ENCODE peak calls at places on chromosomes 16 and 17, in nine cellular contexts. C is psoas muscle; J is CD4-positive, alpha-beta T cell; X is dorsolateral prefrontal cortex; B is CD4-positive, CD25-positive, alpha-beta regulatory T cell; T is lung; F is GM06990; Y is AG04450; I is CD8-positive, alpha-beta T cell. G is an unnamed sample. For H3K27me3, the result is how much of the 10 kb centered on the place peaks cover.

GRCh38 chr17:79400989-79401703 is 209.7 kb downstream of the RBFOX3 start:
- DNase-seq in I (peak), J (peak), X (peak), B (peak), C (peak), F (peak), Y (peak), T (peak), G (peak)

GRCh38 chr17:76148015-76148326 is 6.9 kb upstream of the FOXJ1 start:
- DNase-seq in T (no peak), F (no peak), C (no peak), X (no peak), Y (no peak), I (no peak), J (no peak), B (no peak), G (no peak)

GRCh38 chr17:49638818-49639217 is 39.1 kb downstream of the SPOP start:
- DNase-seq in T (no peak), J (no peak), Y (no peak), C (no peak), X (no peak), F (no peak), I (no peak), B (no peak), G (no peak)

GRCh38 chr17:74354123-74354522 is 7.5 kb downstream of the BTBD17 start:
- DNase-seq in C (no peak), F (peak), X (no peak), I (peak), B (peak), T (no peak), Y (no peak), J (peak), G (peak)

GRCh38 chr17:68184816-68185436 is 62.9 kb upstream of the AMZ2 start:
- DNase-seq in X (no peak), Y (no peak), T (no peak), F (no peak), C (no peak), B (peak), I (peak), J (peak), G (peak)

GRCh38 chr17:50198026-50198669 is 3.3 kb downstream of the COL1A1 start:
- DNase-seq in I (peak), F (no peak), X (peak), T (peak), B (peak), C (peak), J (peak), Y (no peak), G (peak)

GRCh38 chr17:79543566-79543965 is 67.3 kb downstream of the RBFOX3 start:
- DNase-seq in B (no peak), T (no peak), C (peak), I (no peak), Y (no peak), J (no peak), F (no peak), X (no peak), G (no peak)

GRCh38 chr17:13420294-13421277 is 181.1 kb downstream of the HS3ST3A1 start:
- DNase-seq in I (no peak), B (no peak), C (no peak), T (no peak), X (no peak), Y (peak), J (no peak), F (no peak), G (no peak)

GRCh38 chr16:2597560-2597902 is 59.7 kb downstream of the PDPK1 start:
- DNase-seq in J (no peak), F (no peak), I (no peak), Y (no peak), C (peak), X (no peak), T (no peak), B (no peak), G (peak)

GRCh38 chr17:57612202-57613071 is 132.7 kb downstream of the CCDC182 start:
- DNase-seq in B (peak), Y (no peak), X (no peak), J (no peak), I (no peak), F (no peak), T (no peak), C (peak), G (peak)

GRCh38 chr17:58694302-58694701 is 1.9 kb downstream of the RAD51C start:
- DNase-seq in B (no peak), C (no peak), I (no peak), T (no peak), Y (no peak), J (no peak), X (no peak), F (no peak), G (no peak)

GRCh38 chr16:20822451-20823128 is 16.3 kb downstream of the REXO5 start:
- DNase-seq in F (no peak), X (no peak), J (no peak), C (no peak), Y (no peak), T (no peak), I (no peak), B (no peak), G (no peak)

GRCh38 chr17:10135539-10136257 is 62.7 kb downstream of the GAS7 start:
- DNase-seq in C (peak), X (no peak), T (peak), Y (no peak), J (no peak), I (no peak), B (no peak), F (no peak), G (no peak)

GRCh38 chr16:58026139-58026704 is 668 bp downstream of the MMP15 start:
- DNase-seq in F (peak), T (peak), J (no peak), I (no peak), X (no peak), C (peak), Y (no peak), B (no peak), G (peak)

GRCh38 chr17:59361386-59361785 is 29.9 kb downstream of the YPEL2 start:
- DNase-seq in F (no peak), Y (no peak), I (no peak), X (no peak), J (no peak), T (no peak), C (no peak), B (no peak), G (no peak)

GRCh38 chr16:81885976-81886586 is 107.0 kb downstream of the PLCG2 start:
- DNase-seq in Y (no peak), F (no peak), C (no peak), B (no peak), X (no peak), T (no peak), I (no peak), J (no peak), G (peak)

GRCh38 chr17:81154961-81155360 is 10.3 kb upstream of the PVALEF start:
- DNase-seq in X (no peak), J (no peak), I (no peak), F (no peak), B (no peak), C (peak), T (no peak), Y (no peak), G (no peak)

DNA sequence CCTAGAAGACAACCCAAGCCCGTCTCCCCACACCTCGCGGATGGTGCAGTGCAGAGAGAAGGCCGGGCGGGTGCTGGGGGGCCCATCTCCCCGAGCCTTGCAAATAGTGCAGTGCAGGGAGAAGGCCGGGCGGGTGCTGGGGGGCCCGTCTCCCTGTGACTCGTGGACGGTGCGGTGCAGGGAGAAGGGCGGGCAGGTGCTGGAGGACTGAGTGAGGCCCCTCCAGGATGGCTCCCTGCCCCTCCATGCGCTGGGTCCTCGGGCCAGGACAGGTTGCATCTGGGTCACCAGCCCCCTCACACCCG is 40.0 kb upstream of the ACSF3 start:
- DNase-seq in B (no peak), Y (no peak), I (no peak), J (no peak), T (no peak), X (no peak), C (no peak), F (no peak), G (no peak)
- H3K27me3 ChIP-seq in B (under half), Y (under half), I (under half), J (under half), T (under half), X (under half), C (half or more), F (under half), G (under half)

GRCh38 chr17:8312726-8313600 is 2.9 kb downstream of the ARHGEF15 start:
- DNase-seq in B (no peak), J (no peak), F (no peak), Y (no peak), C (no peak), T (no peak), X (no peak), I (no peak), G (peak)
- H3K27me3 ChIP-seq in B (under half), J (under half), F (under half), Y (half or more), C (under half), T (under half), X (under half), I (under half), G (under half)

DNA sequence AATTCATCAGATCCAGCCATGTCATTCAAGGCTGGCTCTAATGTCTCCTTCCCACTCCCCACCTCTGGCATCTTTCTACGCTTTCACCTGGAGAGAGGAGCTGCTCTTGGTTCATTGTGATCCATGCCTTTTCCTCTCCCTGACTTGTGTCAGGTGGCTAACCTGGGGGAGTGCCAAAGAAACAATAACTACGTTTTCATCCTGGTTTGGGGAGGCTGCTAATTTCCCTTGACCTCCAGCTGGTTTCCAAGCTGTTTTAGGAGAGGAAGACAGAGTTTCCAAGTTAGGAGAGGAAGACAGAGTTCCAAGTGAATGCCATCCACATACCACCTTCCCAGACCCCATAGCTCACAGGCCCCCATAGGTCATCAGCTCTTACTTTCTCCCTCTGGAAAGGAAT is 40.0 kb upstream of the HLF start:
- DNase-seq in T (no peak), J (no peak), I (no peak), C (no peak), X (no peak), F (no peak), B (no peak), Y (no peak), G (no peak)
- H3K27me3 ChIP-seq in T (under half), J (under half), I (under half), C (under half), X (under half), F (under half), B (under half), Y (under half), G (under half)

DNA sequence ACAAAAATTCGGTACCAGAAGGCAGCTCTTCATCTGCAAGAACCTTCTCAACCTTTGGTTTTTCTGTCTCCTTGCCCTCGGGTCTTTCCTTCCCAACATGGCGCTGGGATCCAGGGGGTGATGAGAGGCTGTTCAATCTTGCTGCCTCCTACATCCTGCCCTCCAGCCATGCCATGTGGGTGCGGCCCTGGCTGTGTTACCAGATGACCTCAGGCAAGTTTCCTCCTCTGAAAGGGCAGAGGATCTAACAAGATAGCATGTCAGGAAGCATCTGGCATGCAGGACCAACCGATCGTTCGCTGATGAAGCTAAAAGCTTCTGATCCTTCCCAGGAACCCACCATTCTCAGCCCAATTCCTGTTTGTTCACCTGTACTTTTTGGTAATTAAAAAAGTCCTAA is 36.8 kb upstream of the BCAR1 start:
- DNase-seq in B (no peak), C (no peak), I (no peak), F (no peak), Y (no peak), J (no peak), X (no peak), T (no peak), G (no peak)
- H3K27me3 ChIP-seq in B (under half), C (under half), I (under half), F (under half), Y (under half), J (under half), X (under half), T (under half), G (under half)

GRCh38 chr17:38564869-38565268 is 40.9 kb downstream of the SRCIN1 start:
- DNase-seq in Y (no peak), X (no peak), F (no peak), I (no peak), T (no peak), J (no peak), B (no peak), C (no peak), G (no peak)
- H3K27me3 ChIP-seq in Y (half or more), X (under half), F (under half), I (half or more), T (under half), J (half or more), B (under half), C (half or more), G (half or more)

GRCh38 chr16:88967800-88968588 is 9.0 kb downstream of the CBFA2T3 start:
- DNase-seq in X (no peak), B (no peak), F (peak), I (peak), Y (no peak), C (peak), T (no peak), J (no peak), G (no peak)
- H3K27me3 ChIP-seq in X (under half), B (under half), F (under half), I (under half), Y (under half), C (half or more), T (under half), J (under half), G (under half)

DNA sequence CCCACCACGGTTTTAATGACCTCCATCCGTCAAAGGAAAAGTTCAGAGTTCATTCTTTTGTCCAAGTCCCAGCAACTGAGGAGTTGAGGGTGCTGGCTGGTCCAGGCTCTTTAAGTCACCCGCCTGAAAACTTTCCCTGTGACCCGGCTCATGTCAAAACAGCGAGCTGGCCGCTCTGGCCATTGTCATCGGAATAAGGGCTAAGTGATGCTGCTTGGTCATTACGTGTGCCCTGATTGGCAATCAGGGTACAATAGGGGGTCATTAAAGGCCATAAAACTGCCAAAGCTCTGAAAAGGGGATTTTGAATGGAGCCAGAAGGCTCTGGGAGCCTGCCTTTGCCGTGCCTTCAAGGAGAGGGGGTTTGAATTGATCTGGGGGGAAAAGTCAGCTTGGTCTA is 88.5 kb upstream of the IRX3 start:
- DNase-seq in X (no peak), B (no peak), J (no peak), I (no peak), F (no peak), Y (no peak), T (no peak), C (no peak), G (no peak)
- H3K27me3 ChIP-seq in X (under half), B (under half), J (under half), I (under half), F (under half), Y (under half), T (under half), C (under half), G (under half)

GRCh38 chr16:86568677-86569623 is 2.3 kb downstream of the FOXC2 start:
- DNase-seq in J (no peak), Y (no peak), X (no peak), T (no peak), I (no peak), F (no peak), C (no peak), B (no peak), G (no peak)
- H3K27me3 ChIP-seq in J (half or more), Y (under half), X (half or more), T (under half), I (under half), F (under half), C (half or more), B (under half), G (half or more)

GRCh38 chr16:68642047-68642435 is 3.1 kb upstream of the CDH3 start:
- DNase-seq in Y (no peak), C (no peak), T (no peak), B (no peak), X (no peak), I (no peak), F (no peak), J (no peak), G (no peak)

GRCh38 chr16:68643227-68643626 is 1.9 kb upstream of the CDH3 start:
- DNase-seq in J (no peak), Y (no peak), I (no peak), C (no peak), B (no peak), X (no peak), F (no peak), T (no peak), G (peak)

GRCh38 chr16:68640972-68641371 is 4.1 kb upstream of the CDH3 start:
- DNase-seq in F (no peak), B (no peak), T (no peak), C (no peak), I (no peak), J (no peak), X (no peak), Y (no peak), G (peak)

GRCh38 chr16:68643847-68644246 is 1.3 kb upstream of the CDH3 start:
- DNase-seq in Y (no peak), J (no peak), I (no peak), F (no peak), X (no peak), B (no peak), C (no peak), T (no peak), G (peak)

DNA sequence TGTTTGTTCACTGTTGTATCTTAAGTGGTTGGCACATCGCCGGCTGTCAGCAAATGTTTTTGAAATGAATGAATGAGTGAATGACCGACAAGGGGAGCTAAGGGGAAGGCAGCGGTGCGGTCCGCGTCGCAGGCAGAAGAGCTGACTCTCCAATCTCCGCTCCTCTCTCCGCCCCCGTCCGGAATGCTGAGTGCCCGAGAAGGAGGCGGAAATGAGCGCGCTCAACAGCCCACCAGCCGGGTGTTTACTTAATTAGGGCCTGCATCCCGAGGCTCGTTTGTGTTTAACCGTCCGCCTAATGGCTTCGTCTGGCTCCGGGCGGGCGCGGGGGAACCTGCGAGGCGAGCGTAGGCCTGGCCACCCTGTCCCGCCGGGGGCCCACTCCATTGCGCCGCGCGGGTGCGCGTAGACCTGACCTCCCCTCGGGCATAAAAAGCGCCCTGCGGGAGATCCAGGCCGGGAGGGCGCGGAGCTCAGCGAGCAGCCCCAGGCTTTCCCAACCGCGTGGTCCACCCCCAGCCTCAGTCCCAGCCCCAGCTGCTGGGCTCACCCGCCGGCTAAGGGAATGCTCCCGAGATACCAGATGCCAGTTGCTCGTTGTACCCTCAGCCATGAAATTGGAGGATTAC is 2.6 kb upstream of the CDH3 start:
- DNase-seq in Y (no peak), J (no peak), F (no peak), B (no peak), C (no peak), I (no peak), T (peak), X (no peak), G (peak)
- H3K27me3 ChIP-seq in Y (half or more), J (half or more), F (under half), B (under half), C (half or more), I (under half), T (under half), X (under half), G (under half)

GRCh38 chr16:86195863-86196630 is 297.1 kb downstream of the IRF8 start:
- DNase-seq in J (no peak), F (no peak), X (no peak), B (no peak), C (no peak), I (no peak), Y (no peak), T (no peak), G (peak)
- H3K27me3 ChIP-seq in J (half or more), F (under half), X (under half), B (under half), C (half or more), I (under half), Y (under half), T (under half), G (under half)

G was measured in endodermal cell.